ENCODE peak calls at places on chromosome X, in six cellular contexts. D, G, C, A, O and B are unnamed samples.
A peak's percentile ranks its signal among the peaks of the same experiment; 100 is the strongest.

GRCh38 chrX:47283015-47283771 is 50.4 kb downstream of the USP11 start:
- DNase-seq in O (no peak), A (no peak), C (no peak), G (no peak), D (no peak), B (peak; percentile 78)

GRCh38 chrX:144809025-144809424 is 438.3 kb upstream of the SPANXN1 start:
- DNase-seq in C (no peak), G (no peak), D (no peak), A (no peak), O (no peak), B (no peak)

GRCh38 chrX:152640039-152640818 is 2.5 kb downstream of the GABRQ start:
- DNase-seq in C (no peak), D (no peak), O (no peak), A (no peak), G (no peak), B (no peak)

GRCh38 chrX:12210196-12210815 is 72.0 kb downstream of the FRMPD4 start:
- DNase-seq in G (no peak), A (no peak), O (no peak), C (no peak), D (no peak), B (no peak)

GRCh38 chrX:112968351-112969133 is 127.9 kb upstream of the AMOT start:
- DNase-seq in C (no peak), A (no peak), O (no peak), D (no peak), G (no peak), B (no peak)

GRCh38 chrX:124242160-124242559 is 90.3 kb upstream of the TEX13D start:
- DNase-seq in A (no peak), C (no peak), O (no peak), G (no peak), D (no peak), B (no peak)

GRCh38 chrX:86604620-86605019 is 456.4 kb downstream of the DACH2 start:
- DNase-seq in C (no peak), O (no peak), A (no peak), G (no peak), D (no peak), B (no peak)

GRCh38 chrX:34770511-34770910 is 113.4 kb upstream of the TMEM47 start:
- DNase-seq in O (no peak), A (no peak), C (no peak), G (no peak), D (no peak), B (no peak)

GRCh38 chrX:42466706-42467105 is 311.3 kb downstream of the PPP1R2C start:
- DNase-seq in O (no peak), C (no peak), D (no peak), G (no peak), A (no peak), B (no peak)

GRCh38 chrX:130539721-130540321 is 138.0 kb downstream of the RBMX2 start:
- DNase-seq in C (no peak), G (peak; percentile 61), A (no peak), D (peak; percentile 50), O (no peak), B (peak; percentile 48)

GRCh38 chrX:23662853-23663252 is 4.4 kb upstream of the PRDX4 start:
- DNase-seq in D (no peak), A (no peak), G (no peak), C (no peak), O (no peak), B (no peak)

GRCh38 chrX:70042399-70043371 is 7.1 kb downstream of the AWAT2 start:
- DNase-seq in A (no peak), C (no peak), D (no peak), G (no peak), O (peak; percentile 66), B (no peak)

GRCh38 chrX:18574591-18574990 is 97.3 kb downstream of the RS1 start:
- DNase-seq in D (no peak), G (no peak), C (no peak), A (no peak), O (no peak), B (no peak)

GRCh38 chrX:73028876-73029275 is 26.1 kb downstream of the PABPC1L2B start:
- DNase-seq in C (no peak), G (no peak), A (no peak), D (no peak), O (no peak), B (no peak)

GRCh38 chrX:10474510-10474909 is 145.9 kb downstream of the MID1 start:
- DNase-seq in O (no peak), A (no peak), D (no peak), G (no peak), C (no peak), B (no peak)

GRCh38 chrX:66684196-66684595 is 45.3 kb upstream of the EDA2R start:
- DNase-seq in O (no peak), D (no peak), C (no peak), A (no peak), G (no peak), B (no peak)

GRCh38 chrX:24607616-24608015 is 39.5 kb downstream of the PCYT1B start:
- DNase-seq in A (no peak), D (no peak), C (no peak), G (no peak), O (no peak), B (peak; percentile 43)

GRCh38 chrX:74133156-74133796 is 170.7 kb upstream of the ZCCHC13 start:
- DNase-seq in A (no peak), C (no peak), G (peak; percentile 81), D (peak; percentile 62), O (no peak), B (peak; percentile 80)

GRCh38 chrX:155086202-155086840 is 15.0 kb downstream of the BRCC3 start:
- DNase-seq in C (peak; percentile 25), G (peak; percentile 66), D (peak; percentile 44), O (peak; percentile 71), A (no peak), B (peak; percentile 76)

DNA sequence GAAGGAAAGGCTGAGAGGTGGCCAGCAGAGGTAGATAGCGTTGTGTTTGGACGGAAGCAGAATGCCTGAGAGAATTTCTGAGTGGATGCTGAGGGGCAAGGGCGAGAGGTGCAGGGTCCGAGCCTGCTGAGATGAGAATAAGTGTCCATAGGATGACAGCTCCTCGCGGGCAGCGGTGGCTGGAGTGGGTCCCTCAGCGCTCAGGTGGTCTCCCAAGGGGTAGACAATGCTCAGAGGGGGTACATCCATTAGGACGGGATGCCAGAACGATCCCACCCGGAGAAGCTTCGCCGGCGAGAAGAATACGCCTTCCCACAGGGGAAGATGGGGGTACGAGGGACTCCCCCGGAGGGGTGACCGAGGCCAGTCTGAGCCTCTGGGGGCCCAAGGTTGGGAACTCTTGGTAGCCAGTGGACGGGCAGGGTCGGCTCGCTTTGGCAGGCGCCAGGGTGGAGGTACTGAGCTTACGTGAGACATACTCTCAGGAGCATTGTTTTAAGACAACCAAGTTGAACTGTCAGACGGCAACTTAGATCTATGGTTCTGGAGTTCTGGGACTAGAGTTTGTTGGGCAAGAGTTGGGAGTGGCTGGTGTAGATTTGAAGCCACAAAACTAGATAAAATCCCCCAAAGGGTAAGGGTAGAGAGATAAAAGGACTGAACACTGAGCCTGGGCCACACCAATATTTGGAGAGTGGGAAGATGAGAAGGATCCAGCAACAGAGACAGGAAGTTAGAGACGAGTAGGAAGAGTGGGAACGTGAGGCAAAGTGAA is 15.8 kb downstream of the BRCC3 start:
- DNase-seq in A (peak; percentile 25), C (no peak), D (no peak), G (no peak), O (peak; percentile 69), B (no peak)
- H3K9me3 ChIP-seq in A (no peaks in the 10 kb centered on the region), C (no peaks in the 10 kb centered on the region), D (no peaks in the 10 kb centered on the region), G (no peaks in the 10 kb centered on the region), O (no peaks in the 10 kb centered on the region), B (no peaks in the 10 kb centered on the region)

GRCh38 chrX:134476284-134476683 is 16.3 kb downstream of the HPRT1 start:
- DNase-seq in O (no peak), D (no peak), C (no peak), G (no peak), A (no peak), B (no peak)

GRCh38 chrX:134481339-134481738 is 21.4 kb downstream of the HPRT1 start:
- DNase-seq in D (no peak), A (no peak), O (no peak), C (no peak), G (no peak), B (no peak)

GRCh38 chrX:134478374-134478773 is 18.4 kb downstream of the HPRT1 start:
- DNase-seq in O (no peak), D (no peak), G (no peak), A (no peak), C (no peak), B (no peak)

GRCh38 chrX:134482371-134482770 is 22.4 kb downstream of the HPRT1 start:
- DNase-seq in O (no peak), A (no peak), G (no peak), D (no peak), C (no peak), B (no peak)

DNA sequence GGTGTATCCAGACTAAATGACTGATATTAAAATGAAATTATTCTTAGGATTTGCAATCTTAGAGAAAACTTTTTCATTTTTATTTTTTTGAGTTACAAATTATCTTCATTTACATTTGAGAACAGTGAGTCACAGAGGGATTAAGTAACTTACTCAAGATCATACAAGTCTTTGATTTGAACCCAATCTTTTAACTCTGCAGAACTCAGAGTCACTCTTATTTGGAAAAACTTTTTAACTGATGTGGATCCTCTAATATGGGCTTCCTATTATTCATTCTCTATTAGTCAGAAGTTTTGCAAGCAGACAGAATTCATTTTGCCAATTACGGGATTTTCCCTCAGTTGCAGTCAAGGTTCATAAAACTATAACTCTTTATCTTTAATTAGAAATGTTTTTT is 20.1 kb downstream of the HPRT1 start:
- DNase-seq in C (no peak), O (no peak), G (no peak), A (no peak), D (no peak), B (no peak)
- H3K36me3 ChIP-seq in C (no peaks in the 10 kb centered on the region), O (no peaks in the 10 kb centered on the region), G (peaks cover 2% of the 10 kb centered on the region), A (no peaks in the 10 kb centered on the region), D (peaks cover 63% of the 10 kb centered on the region), B (peaks cover 51% of the 10 kb centered on the region)

DNA sequence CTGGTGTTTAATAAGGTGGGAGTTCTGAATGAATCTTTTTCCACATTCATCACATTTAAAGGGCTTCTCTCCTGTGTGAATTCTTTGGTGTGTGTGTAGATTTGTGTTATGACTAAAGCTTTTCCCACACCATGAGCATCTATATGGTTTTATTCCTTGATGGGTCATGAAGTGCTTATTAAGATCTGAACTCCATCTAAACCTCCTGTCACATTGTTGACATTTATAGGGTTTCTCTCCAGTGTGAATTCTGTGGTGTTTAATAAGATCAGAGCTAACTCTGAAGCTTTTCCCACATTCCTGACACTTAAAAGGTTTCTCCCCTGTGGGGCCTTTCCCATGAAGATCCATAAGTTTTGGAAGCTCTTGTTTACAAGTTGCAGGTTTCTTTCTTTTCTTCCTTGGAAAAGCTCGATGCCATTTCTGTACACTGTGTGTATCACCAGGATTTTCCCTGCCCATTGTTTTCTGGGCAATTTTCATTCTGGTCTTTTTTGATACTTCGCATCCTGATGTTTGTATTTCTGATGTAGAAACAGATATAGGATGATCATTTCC is 21.9 kb upstream of the ETDC start:
- DNase-seq in D (no peak), G (no peak), C (no peak), O (no peak), A (no peak), B (no peak)
- H3K9me3 ChIP-seq in D (no peaks in the 10 kb centered on the region), G (peaks cover 36% of the 10 kb centered on the region), C (peaks cover 23% of the 10 kb centered on the region), O (peaks cover 74% of the 10 kb centered on the region), A (peaks cover 37% of the 10 kb centered on the region), B (peaks cover 14% of the 10 kb centered on the region)

DNA sequence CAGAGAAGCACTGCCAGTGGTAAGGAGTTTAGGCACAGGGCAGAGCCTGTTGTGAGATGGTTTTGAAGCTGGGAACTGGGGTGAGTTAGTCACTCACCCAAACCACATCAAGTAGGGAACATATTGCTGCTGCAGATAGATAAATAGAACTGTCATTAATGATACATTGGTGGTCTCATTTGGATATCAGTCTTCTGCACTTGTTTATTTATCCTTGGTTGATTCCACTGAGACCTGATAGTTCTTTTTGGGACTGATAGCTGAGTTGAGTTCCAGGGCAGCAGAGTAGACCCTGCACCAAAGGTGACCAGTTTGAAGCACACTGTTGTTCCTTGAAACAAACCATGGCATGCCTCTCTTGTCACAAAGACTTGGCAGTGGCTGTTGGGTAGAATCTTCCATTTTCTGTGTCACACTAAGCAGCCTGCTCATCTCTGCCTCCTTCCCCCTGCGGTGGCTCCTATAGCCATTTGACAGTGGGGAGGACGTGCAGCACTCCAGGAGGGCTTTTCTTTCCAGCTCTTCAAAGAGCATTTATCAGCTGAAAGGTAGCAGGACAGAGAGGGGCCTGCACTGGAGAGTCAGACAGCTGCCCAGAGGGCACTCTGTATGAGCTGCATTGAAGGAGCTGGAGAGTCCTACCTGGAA is 59.7 kb upstream of the TMEM164 start:
- DNase-seq in G (no peak), C (no peak), D (no peak), O (no peak), A (no peak), B (no peak)
- H3K36me3 ChIP-seq in G (no peaks in the 10 kb centered on the region), C (no peaks in the 10 kb centered on the region), D (no peaks in the 10 kb centered on the region), O (no peaks in the 10 kb centered on the region), A (no peaks in the 10 kb centered on the region), B (no peaks in the 10 kb centered on the region)